ENCODE peak calls at places on chromosomes 3 and 15, in ten cellular contexts. One of them, this sample, is unnamed.

GRCh38 chr3:32239638-32240550 is 1.4 kb downstream of the CMTM8 start:
- DNase-seq in psoas muscle: no peak
- DNase-seq in mesendoderm: peak; percentile 83
- DNase-seq in mesenchymal stem cell: peak; percentile 21
- DNase-seq in pancreas: peak; percentile 63
- DNase-seq in effector memory CD4-positive, alpha-beta T cell: peak; percentile 15
- DNase-seq in tibial nerve: no peak
- DNase-seq in heart right ventricle: peak; percentile 33
- DNase-seq in HCT116: peak; percentile 43
- DNase-seq in neural progenitor cell: peak; percentile 52
- DNase-seq in this sample: peak; percentile 21

GRCh38 chr15:80561500-80561899 is 133.6 kb upstream of the ABHD17C start:
- DNase-seq in psoas muscle: no peak
- DNase-seq in mesendoderm: no peak
- DNase-seq in mesenchymal stem cell: peak; percentile 27
- DNase-seq in pancreas: no peak
- DNase-seq in effector memory CD4-positive, alpha-beta T cell: no peak
- DNase-seq in tibial nerve: no peak
- DNase-seq in heart right ventricle: no peak
- DNase-seq in HCT116: no peak
- DNase-seq in neural progenitor cell: no peak
- DNase-seq in this sample: no peak

GRCh38 chr3:190984502-190985244 is 122.2 kb upstream of the GMNC start:
- DNase-seq in psoas muscle: no peak
- DNase-seq in mesendoderm: no peak
- DNase-seq in mesenchymal stem cell: no peak
- DNase-seq in pancreas: no peak
- DNase-seq in effector memory CD4-positive, alpha-beta T cell: no peak
- DNase-seq in tibial nerve: no peak
- DNase-seq in heart right ventricle: no peak
- DNase-seq in HCT116: no peak
- DNase-seq in neural progenitor cell: no peak
- DNase-seq in this sample: no peak

GRCh38 chr3:137641879-137642278 is 122.2 kb upstream of the SOX14 start:
- DNase-seq in psoas muscle: no peak
- DNase-seq in mesendoderm: peak; percentile 81
- DNase-seq in mesenchymal stem cell: no peak
- DNase-seq in pancreas: no peak
- DNase-seq in effector memory CD4-positive, alpha-beta T cell: no peak
- DNase-seq in tibial nerve: no peak
- DNase-seq in heart right ventricle: no peak
- DNase-seq in HCT116: no peak
- DNase-seq in neural progenitor cell: no peak
- DNase-seq in this sample: no peak

GRCh38 chr15:41621200-41622193 is 38.7 kb upstream of the MGA start:
- DNase-seq in psoas muscle: peak; percentile 83
- DNase-seq in mesendoderm: peak; percentile 92
- DNase-seq in mesenchymal stem cell: peak; percentile 68
- DNase-seq in pancreas: peak; percentile 85
- DNase-seq in effector memory CD4-positive, alpha-beta T cell: peak; percentile 59
- DNase-seq in tibial nerve: peak; percentile 64
- DNase-seq in heart right ventricle: peak; percentile 77
- DNase-seq in HCT116: no peak
- DNase-seq in neural progenitor cell: peak; percentile 78
- DNase-seq in this sample: peak; percentile 81

GRCh38 chr15:69451951-69452701 is 492 bp upstream of the RPLP1 start:
- DNase-seq in psoas muscle: no peak
- DNase-seq in mesendoderm: no peak
- DNase-seq in mesenchymal stem cell: no peak
- DNase-seq in pancreas: no peak
- DNase-seq in effector memory CD4-positive, alpha-beta T cell: no peak
- DNase-seq in tibial nerve: peak; percentile 17
- DNase-seq in heart right ventricle: no peak
- DNase-seq in HCT116: no peak
- DNase-seq in neural progenitor cell: peak; percentile 32
- DNase-seq in this sample: peak; percentile 47

GRCh38 chr3:16305121-16305541 is 40.1 kb downstream of the OXNAD1 start:
- DNase-seq in psoas muscle: no peak
- DNase-seq in mesendoderm: no peak
- DNase-seq in mesenchymal stem cell: no peak
- DNase-seq in pancreas: no peak
- DNase-seq in effector memory CD4-positive, alpha-beta T cell: peak; percentile 43
- DNase-seq in tibial nerve: no peak
- DNase-seq in heart right ventricle: no peak
- DNase-seq in HCT116: no peak
- DNase-seq in neural progenitor cell: no peak
- DNase-seq in this sample: no peak

GRCh38 chr15:92011611-92012367 is 158.3 kb downstream of the SLCO3A1 start:
- DNase-seq in psoas muscle: peak; percentile 57
- DNase-seq in mesendoderm: peak; percentile 65
- DNase-seq in mesenchymal stem cell: no peak
- DNase-seq in pancreas: no peak
- DNase-seq in effector memory CD4-positive, alpha-beta T cell: no peak
- DNase-seq in tibial nerve: no peak
- DNase-seq in heart right ventricle: no peak
- DNase-seq in HCT116: no peak
- DNase-seq in neural progenitor cell: no peak
- DNase-seq in this sample: peak; percentile 22

GRCh38 chr3:112682361-112682760 is 41.4 kb upstream of the CCDC80 start:
- DNase-seq in psoas muscle: no peak
- DNase-seq in mesendoderm: no peak
- DNase-seq in mesenchymal stem cell: no peak
- DNase-seq in pancreas: no peak
- DNase-seq in effector memory CD4-positive, alpha-beta T cell: no peak
- DNase-seq in tibial nerve: no peak
- DNase-seq in heart right ventricle: no peak
- DNase-seq in HCT116: no peak
- DNase-seq in neural progenitor cell: no peak
- DNase-seq in this sample: no peak

GRCh38 chr15:45354711-45355110 is 23.6 kb downstream of the GATM start:
- DNase-seq in psoas muscle: no peak
- DNase-seq in mesendoderm: no peak
- DNase-seq in mesenchymal stem cell: no peak
- DNase-seq in pancreas: no peak
- DNase-seq in effector memory CD4-positive, alpha-beta T cell: no peak
- DNase-seq in tibial nerve: no peak
- DNase-seq in heart right ventricle: no peak
- DNase-seq in HCT116: no peak
- DNase-seq in neural progenitor cell: no peak
- DNase-seq in this sample: no peak

GRCh38 chr3:100277255-100277800 is 16.5 kb downstream of the TBC1D23 start:
- DNase-seq in psoas muscle: no peak
- DNase-seq in mesendoderm: no peak
- DNase-seq in mesenchymal stem cell: no peak
- DNase-seq in pancreas: no peak
- DNase-seq in effector memory CD4-positive, alpha-beta T cell: no peak
- DNase-seq in tibial nerve: no peak
- DNase-seq in heart right ventricle: no peak
- DNase-seq in HCT116: no peak
- DNase-seq in neural progenitor cell: no peak
- DNase-seq in this sample: no peak

GRCh38 chr3:74001481-74001880 is 376.7 kb upstream of the PDZRN3 start:
- DNase-seq in psoas muscle: no peak
- DNase-seq in mesendoderm: no peak
- DNase-seq in mesenchymal stem cell: no peak
- DNase-seq in pancreas: no peak
- DNase-seq in effector memory CD4-positive, alpha-beta T cell: no peak
- DNase-seq in tibial nerve: no peak
- DNase-seq in heart right ventricle: no peak
- DNase-seq in HCT116: no peak
- DNase-seq in neural progenitor cell: no peak
- DNase-seq in this sample: no peak
- H3K4me3 ChIP-seq in psoas muscle: no peak overlapping the region
- H3K4me3 ChIP-seq in mesendoderm: no peak overlapping the region
- H3K4me3 ChIP-seq in mesenchymal stem cell: no peak overlapping the region
- H3K4me3 ChIP-seq in pancreas: no peak overlapping the region
- H3K4me3 ChIP-seq in effector memory CD4-positive, alpha-beta T cell: no peak overlapping the region
- H3K4me3 ChIP-seq in tibial nerve: no peak overlapping the region
- H3K4me3 ChIP-seq in heart right ventricle: no peak overlapping the region
- H3K4me3 ChIP-seq in HCT116: no peak overlapping the region
- H3K4me3 ChIP-seq in neural progenitor cell: no peak overlapping the region
- H3K4me3 ChIP-seq in this sample: no peak overlapping the region

DNA sequence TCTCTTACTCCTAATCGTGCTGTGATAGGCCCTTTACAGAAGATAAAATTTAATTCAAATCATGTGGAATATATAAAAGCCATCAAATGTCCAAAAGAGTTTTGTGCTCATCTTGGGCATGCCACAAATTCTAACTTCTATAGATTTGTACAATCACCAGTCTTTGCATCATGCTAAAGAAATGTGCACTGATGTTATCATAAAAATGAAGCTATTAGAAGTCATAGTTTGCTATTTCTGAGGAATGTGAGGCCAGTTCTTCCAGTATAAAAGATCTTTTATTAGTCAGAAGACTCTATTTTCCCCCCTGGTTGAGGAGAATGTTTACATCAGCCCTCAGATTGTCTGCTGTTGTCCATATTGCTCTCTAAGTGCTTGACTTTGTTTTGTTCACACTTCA is 2.1 kb upstream of the ANXA2 start:
- DNase-seq in psoas muscle: no peak
- DNase-seq in mesendoderm: no peak
- DNase-seq in mesenchymal stem cell: peak; percentile 54
- DNase-seq in pancreas: no peak
- DNase-seq in effector memory CD4-positive, alpha-beta T cell: no peak
- DNase-seq in tibial nerve: no peak
- DNase-seq in heart right ventricle: no peak
- DNase-seq in HCT116: no peak
- DNase-seq in neural progenitor cell: no peak
- DNase-seq in this sample: no peak
- H3K4me1 ChIP-seq in psoas muscle: peaks cover 14% of the 10 kb centered on the region
- H3K4me1 ChIP-seq in mesendoderm: peaks cover 6% of the 10 kb centered on the region
- H3K4me1 ChIP-seq in mesenchymal stem cell: peaks cover 18% of the 10 kb centered on the region
- H3K4me1 ChIP-seq in pancreas: no peaks in the 10 kb centered on the region
- H3K4me1 ChIP-seq in effector memory CD4-positive, alpha-beta T cell: peaks cover 31% of the 10 kb centered on the region
- H3K4me1 ChIP-seq in tibial nerve: peaks cover 29% of the 10 kb centered on the region
- H3K4me1 ChIP-seq in heart right ventricle: peaks cover 22% of the 10 kb centered on the region
- H3K4me1 ChIP-seq in HCT116: peaks cover 44% of the 10 kb centered on the region
- H3K4me1 ChIP-seq in neural progenitor cell: peaks cover 14% of the 10 kb centered on the region
- H3K4me1 ChIP-seq in this sample: peaks cover 14% of the 10 kb centered on the region

GRCh38 chr15:62914461-62915079 is 128.0 kb upstream of the TPM1 start:
- DNase-seq in psoas muscle: no peak
- DNase-seq in mesendoderm: peak; percentile 33
- DNase-seq in mesenchymal stem cell: no peak
- DNase-seq in pancreas: no peak
- DNase-seq in effector memory CD4-positive, alpha-beta T cell: no peak
- DNase-seq in tibial nerve: no peak
- DNase-seq in heart right ventricle: no peak
- DNase-seq in HCT116: no peak
- DNase-seq in neural progenitor cell: peak; percentile 46
- DNase-seq in this sample: no peak

GRCh38 chr15:62912808-62913207 is 129.7 kb upstream of the TPM1 start:
- DNase-seq in psoas muscle: no peak
- DNase-seq in mesendoderm: peak; percentile 58
- DNase-seq in mesenchymal stem cell: peak; percentile 29
- DNase-seq in pancreas: no peak
- DNase-seq in effector memory CD4-positive, alpha-beta T cell: no peak
- DNase-seq in tibial nerve: no peak
- DNase-seq in heart right ventricle: no peak
- DNase-seq in HCT116: no peak
- DNase-seq in neural progenitor cell: no peak
- DNase-seq in this sample: no peak

GRCh38 chr15:62907275-62907674 is 135.3 kb upstream of the TPM1 start:
- DNase-seq in psoas muscle: no peak
- DNase-seq in mesendoderm: no peak
- DNase-seq in mesenchymal stem cell: no peak
- DNase-seq in pancreas: no peak
- DNase-seq in effector memory CD4-positive, alpha-beta T cell: no peak
- DNase-seq in tibial nerve: no peak
- DNase-seq in heart right ventricle: no peak
- DNase-seq in HCT116: no peak
- DNase-seq in neural progenitor cell: no peak
- DNase-seq in this sample: no peak

GRCh38 chr15:62909257-62909656 is 133.3 kb upstream of the TPM1 start:
- DNase-seq in psoas muscle: no peak
- DNase-seq in mesendoderm: no peak
- DNase-seq in mesenchymal stem cell: no peak
- DNase-seq in pancreas: no peak
- DNase-seq in effector memory CD4-positive, alpha-beta T cell: no peak
- DNase-seq in tibial nerve: no peak
- DNase-seq in heart right ventricle: no peak
- DNase-seq in HCT116: no peak
- DNase-seq in neural progenitor cell: no peak
- DNase-seq in this sample: no peak

GRCh38 chr15:62912282-62912681 is 130.3 kb upstream of the TPM1 start:
- DNase-seq in psoas muscle: no peak
- DNase-seq in mesendoderm: no peak
- DNase-seq in mesenchymal stem cell: no peak
- DNase-seq in pancreas: no peak
- DNase-seq in effector memory CD4-positive, alpha-beta T cell: no peak
- DNase-seq in tibial nerve: no peak
- DNase-seq in heart right ventricle: no peak
- DNase-seq in HCT116: no peak
- DNase-seq in neural progenitor cell: no peak
- DNase-seq in this sample: no peak
- H3K4me3 ChIP-seq in psoas muscle: no peak overlapping the region
- H3K4me3 ChIP-seq in mesendoderm: no peak overlapping the region
- H3K4me3 ChIP-seq in mesenchymal stem cell: no peak overlapping the region
- H3K4me3 ChIP-seq in pancreas: no peak overlapping the region
- H3K4me3 ChIP-seq in effector memory CD4-positive, alpha-beta T cell: no peak overlapping the region
- H3K4me3 ChIP-seq in tibial nerve: no peak overlapping the region
- H3K4me3 ChIP-seq in heart right ventricle: no peak overlapping the region
- H3K4me3 ChIP-seq in HCT116: no peak overlapping the region
- H3K4me3 ChIP-seq in neural progenitor cell: no peak overlapping the region
- H3K4me3 ChIP-seq in this sample: no peak overlapping the region

GRCh38 chr3:119796785-119797184 is 14.9 kb downstream of the NR1I2 start:
- DNase-seq in psoas muscle: no peak
- DNase-seq in mesendoderm: no peak
- DNase-seq in mesenchymal stem cell: no peak
- DNase-seq in pancreas: no peak
- DNase-seq in effector memory CD4-positive, alpha-beta T cell: no peak
- DNase-seq in tibial nerve: no peak
- DNase-seq in heart right ventricle: no peak
- DNase-seq in HCT116: no peak
- DNase-seq in neural progenitor cell: no peak
- DNase-seq in this sample: no peak

GRCh38 chr3:119795849-119796248 is 13.9 kb downstream of the NR1I2 start:
- DNase-seq in psoas muscle: no peak
- DNase-seq in mesendoderm: no peak
- DNase-seq in mesenchymal stem cell: no peak
- DNase-seq in pancreas: no peak
- DNase-seq in effector memory CD4-positive, alpha-beta T cell: no peak
- DNase-seq in tibial nerve: no peak
- DNase-seq in heart right ventricle: no peak
- DNase-seq in HCT116: no peak
- DNase-seq in neural progenitor cell: no peak
- DNase-seq in this sample: no peak

GRCh38 chr3:119794401-119794800 is 12.5 kb downstream of the NR1I2 start:
- DNase-seq in psoas muscle: no peak
- DNase-seq in mesendoderm: no peak
- DNase-seq in mesenchymal stem cell: no peak
- DNase-seq in pancreas: no peak
- DNase-seq in effector memory CD4-positive, alpha-beta T cell: no peak
- DNase-seq in tibial nerve: no peak
- DNase-seq in heart right ventricle: no peak
- DNase-seq in HCT116: no peak
- DNase-seq in neural progenitor cell: no peak
- DNase-seq in this sample: no peak

GRCh38 chr3:119796368-119796767 is 14.5 kb downstream of the NR1I2 start:
- DNase-seq in psoas muscle: no peak
- DNase-seq in mesendoderm: no peak
- DNase-seq in mesenchymal stem cell: no peak
- DNase-seq in pancreas: no peak
- DNase-seq in effector memory CD4-positive, alpha-beta T cell: no peak
- DNase-seq in tibial nerve: no peak
- DNase-seq in heart right ventricle: no peak
- DNase-seq in HCT116: no peak
- DNase-seq in neural progenitor cell: no peak
- DNase-seq in this sample: no peak

GRCh38 chr3:119794971-119795612 is 13.2 kb downstream of the NR1I2 start:
- DNase-seq in psoas muscle: no peak
- DNase-seq in mesendoderm: peak; percentile 97
- DNase-seq in mesenchymal stem cell: peak; percentile 11
- DNase-seq in pancreas: no peak
- DNase-seq in effector memory CD4-positive, alpha-beta T cell: no peak
- DNase-seq in tibial nerve: no peak
- DNase-seq in heart right ventricle: no peak
- DNase-seq in HCT116: peak; percentile 22
- DNase-seq in neural progenitor cell: peak; percentile 87
- DNase-seq in this sample: peak; percentile 20
- H3K4me1 ChIP-seq in psoas muscle: no peaks in the 10 kb centered on the region
- H3K4me1 ChIP-seq in mesendoderm: peaks cover 6% of the 10 kb centered on the region
- H3K4me1 ChIP-seq in mesenchymal stem cell: peaks cover 2% of the 10 kb centered on the region
- H3K4me1 ChIP-seq in pancreas: no peaks in the 10 kb centered on the region
- H3K4me1 ChIP-seq in effector memory CD4-positive, alpha-beta T cell: no peaks in the 10 kb centered on the region
- H3K4me1 ChIP-seq in tibial nerve: no peaks in the 10 kb centered on the region
- H3K4me1 ChIP-seq in heart right ventricle: peaks cover 4% of the 10 kb centered on the region
- H3K4me1 ChIP-seq in HCT116: peaks cover 12% of the 10 kb centered on the region
- H3K4me1 ChIP-seq in neural progenitor cell: peaks cover 21% of the 10 kb centered on the region
- H3K4me1 ChIP-seq in this sample: no peaks in the 10 kb centered on the region